ENCODE peak calls at places on chromosomes 2 and 18, in five cellular contexts. One of them, this sample, is unnamed.

GRCh38 chr2:236763821-236764220 is 194.2 kb downstream of the ACKR3 start:
- DNase-seq in B cell: no peak
- DNase-seq in GM06990: no peak
- DNase-seq in progenitor cell of endocrine pancreas: no peak
- DNase-seq in mesothelial cell of epicardium: no peak
- DNase-seq in this sample: no peak

GRCh38 chr18:21439453-21439852 is 161.1 kb downstream of the ESCO1 start:
- DNase-seq in GM06990: no peak
- DNase-seq in mesothelial cell of epicardium: no peak
- DNase-seq in B cell: no peak
- DNase-seq in progenitor cell of endocrine pancreas: no peak
- DNase-seq in this sample: no peak

GRCh38 chr2:506866-507265 is 170.3 kb downstream of the TMEM18 start:
- DNase-seq in GM06990: no peak
- DNase-seq in B cell: no peak
- DNase-seq in progenitor cell of endocrine pancreas: no peak
- DNase-seq in mesothelial cell of epicardium: no peak
- DNase-seq in this sample: no peak

GRCh38 chr2:56474412-56475158 is 290.8 kb downstream of the CCDC85A start:
- DNase-seq in mesothelial cell of epicardium: no peak
- DNase-seq in B cell: no peak
- DNase-seq in progenitor cell of endocrine pancreas: no peak
- DNase-seq in GM06990: no peak
- DNase-seq in this sample: no peak

GRCh38 chr18:49590608-49591007 is 28.8 kb downstream of the LIPG start:
- DNase-seq in mesothelial cell of epicardium: no peak
- DNase-seq in GM06990: no peak
- DNase-seq in progenitor cell of endocrine pancreas: no peak
- DNase-seq in B cell: no peak
- DNase-seq in this sample: no peak

GRCh38 chr18:67669993-67670671 is 153.6 kb upstream of the DSEL start:
- DNase-seq in progenitor cell of endocrine pancreas: no peak
- DNase-seq in B cell: no peak
- DNase-seq in GM06990: no peak
- DNase-seq in mesothelial cell of epicardium: no peak
- DNase-seq in this sample: no peak

GRCh38 chr2:214934006-214934405 is 124.5 kb upstream of the BARD1 start:
- DNase-seq in mesothelial cell of epicardium: no peak
- DNase-seq in GM06990: no peak
- DNase-seq in progenitor cell of endocrine pancreas: no peak
- DNase-seq in B cell: no peak
- DNase-seq in this sample: no peak

GRCh38 chr2:38163006-38163405 is 87.1 kb upstream of the CYP1B1 start:
- DNase-seq in GM06990: no peak
- DNase-seq in progenitor cell of endocrine pancreas: no peak
- DNase-seq in mesothelial cell of epicardium: no peak
- DNase-seq in B cell: no peak
- DNase-seq in this sample: no peak

GRCh38 chr2:27959496-27959895 is 69.0 kb downstream of the BABAM2 start:
- DNase-seq in GM06990: no peak
- DNase-seq in B cell: no peak
- DNase-seq in mesothelial cell of epicardium: no peak
- DNase-seq in progenitor cell of endocrine pancreas: no peak
- DNase-seq in this sample: no peak

GRCh38 chr2:191144217-191144616 is 6.6 kb downstream of the STAT4 start:
- DNase-seq in B cell: no peak
- DNase-seq in mesothelial cell of epicardium: no peak
- DNase-seq in progenitor cell of endocrine pancreas: no peak
- DNase-seq in GM06990: no peak
- DNase-seq in this sample: no peak

GRCh38 chr18:33761363-33761762 is 183.3 kb downstream of the ASXL3 start:
- DNase-seq in mesothelial cell of epicardium: no peak
- DNase-seq in GM06990: no peak
- DNase-seq in progenitor cell of endocrine pancreas: no peak
- DNase-seq in B cell: no peak
- DNase-seq in this sample: no peak

GRCh38 chr18:24138281-24138883 is 480 bp upstream of the CABYR start:
- DNase-seq in mesothelial cell of epicardium: no peak
- DNase-seq in B cell: no peak
- DNase-seq in GM06990: no peak
- DNase-seq in progenitor cell of endocrine pancreas: no peak
- DNase-seq in this sample: no peak

GRCh38 chr2:159744363-159744762 is 32.1 kb downstream of the MARCHF7 start:
- DNase-seq in mesothelial cell of epicardium: no peak
- DNase-seq in GM06990: no peak
- DNase-seq in B cell: no peak
- DNase-seq in progenitor cell of endocrine pancreas: no peak
- DNase-seq in this sample: no peak

GRCh38 chr2:236404346-236404745 is 140.1 kb upstream of the ASB18 start:
- DNase-seq in mesothelial cell of epicardium: no peak
- DNase-seq in progenitor cell of endocrine pancreas: no peak
- DNase-seq in GM06990: no peak
- DNase-seq in B cell: no peak
- DNase-seq in this sample: no peak

GRCh38 chr2:99337931-99338580 is 867 bp downstream of the EIF5B start:
- DNase-seq in GM06990: peak
- DNase-seq in B cell: no peak
- DNase-seq in mesothelial cell of epicardium: no peak
- DNase-seq in progenitor cell of endocrine pancreas: no peak
- DNase-seq in this sample: no peak

GRCh38 chr2:234980476-234981187 is 28.8 kb downstream of the SH3BP4 start:
- DNase-seq in progenitor cell of endocrine pancreas: no peak
- DNase-seq in mesothelial cell of epicardium: no peak
- DNase-seq in GM06990: no peak
- DNase-seq in B cell: no peak
- DNase-seq in this sample: no peak

GRCh38 chr2:97713296-97714083 is at the start of gene ZAP70:
- DNase-seq in GM06990: no peak
- DNase-seq in mesothelial cell of epicardium: no peak
- DNase-seq in B cell: no peak
- DNase-seq in progenitor cell of endocrine pancreas: no peak
- DNase-seq in this sample: no peak

GRCh38 chr2:234451852-234452625 is 44.8 kb downstream of the ARL4C start:
- DNase-seq in mesothelial cell of epicardium: no peak
- DNase-seq in GM06990: no peak
- DNase-seq in B cell: no peak
- DNase-seq in progenitor cell of endocrine pancreas: no peak
- DNase-seq in this sample: no peak

GRCh38 chr2:7375901-7376300 is 458.7 kb downstream of the RNF144A start:
- DNase-seq in GM06990: no peak
- DNase-seq in progenitor cell of endocrine pancreas: no peak
- DNase-seq in B cell: no peak
- DNase-seq in mesothelial cell of epicardium: no peak
- DNase-seq in this sample: no peak

GRCh38 chr2:7377861-7378569 is 460.8 kb downstream of the RNF144A start:
- DNase-seq in B cell: no peak
- DNase-seq in GM06990: no peak
- DNase-seq in progenitor cell of endocrine pancreas: no peak
- DNase-seq in mesothelial cell of epicardium: no peak
- DNase-seq in this sample: no peak

GRCh38 chr2:7384773-7385349 is 467.6 kb downstream of the RNF144A start:
- DNase-seq in mesothelial cell of epicardium: no peak
- DNase-seq in GM06990: no peak
- DNase-seq in B cell: no peak
- DNase-seq in progenitor cell of endocrine pancreas: no peak
- DNase-seq in this sample: no peak

GRCh38 chr2:7378642-7379041 is 461.4 kb downstream of the RNF144A start:
- DNase-seq in mesothelial cell of epicardium: no peak
- DNase-seq in B cell: no peak
- DNase-seq in GM06990: no peak
- DNase-seq in progenitor cell of endocrine pancreas: no peak
- DNase-seq in this sample: no peak

GRCh38 chr2:7379799-7380198 is 462.6 kb downstream of the RNF144A start:
- DNase-seq in progenitor cell of endocrine pancreas: no peak
- DNase-seq in mesothelial cell of epicardium: no peak
- DNase-seq in GM06990: no peak
- DNase-seq in B cell: no peak
- DNase-seq in this sample: no peak
- TF ChIP-seq CTCF in progenitor cell of endocrine pancreas: no peak
- TF ChIP-seq CTCF in mesothelial cell of epicardium: no peak
- TF ChIP-seq CTCF in GM06990: peak
- TF ChIP-seq CTCF in B cell: no peak
- TF ChIP-seq CTCF in this sample: no peak

GRCh38 chr2:212245868-212246267 is 292.7 kb downstream of the ERBB4 start:
- DNase-seq in GM06990: no peak
- DNase-seq in progenitor cell of endocrine pancreas: no peak
- DNase-seq in B cell: no peak
- DNase-seq in mesothelial cell of epicardium: no peak
- DNase-seq in this sample: no peak

GRCh38 chr2:212254331-212254730 is 284.3 kb downstream of the ERBB4 start:
- DNase-seq in GM06990: no peak
- DNase-seq in progenitor cell of endocrine pancreas: no peak
- DNase-seq in mesothelial cell of epicardium: no peak
- DNase-seq in B cell: no peak
- DNase-seq in this sample: no peak

DNA sequence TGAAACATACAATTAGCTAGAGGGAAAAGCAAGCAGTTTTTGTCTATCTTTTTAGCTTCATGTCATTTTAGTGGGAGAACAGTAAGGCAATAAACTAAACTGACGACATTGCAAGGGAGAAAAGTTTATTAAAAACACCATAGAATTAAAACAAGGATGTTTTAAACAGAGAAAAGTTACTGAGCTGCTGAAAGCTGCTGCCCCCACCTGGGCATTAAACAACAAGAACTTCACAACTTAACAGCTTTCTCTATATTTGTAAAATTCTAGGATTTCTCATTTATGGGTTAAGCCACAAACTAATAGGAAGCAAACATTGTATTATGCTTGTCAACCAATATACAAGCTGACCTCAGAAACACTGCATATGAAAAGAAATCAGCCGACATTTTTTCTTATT is 289.2 kb downstream of the ERBB4 start:
- DNase-seq in progenitor cell of endocrine pancreas: no peak
- DNase-seq in GM06990: no peak
- DNase-seq in B cell: no peak
- DNase-seq in mesothelial cell of epicardium: no peak
- DNase-seq in this sample: no peak
- TF ChIP-seq CTCF in progenitor cell of endocrine pancreas: peak
- TF ChIP-seq CTCF in GM06990: peak
- TF ChIP-seq CTCF in B cell: no peak
- TF ChIP-seq CTCF in mesothelial cell of epicardium: no peak
- TF ChIP-seq CTCF in this sample: no peak

GRCh38 chr18:80097201-80097600 is 11.9 kb upstream of the ADNP2 start:
- DNase-seq in mesothelial cell of epicardium: no peak
- DNase-seq in progenitor cell of endocrine pancreas: no peak
- DNase-seq in B cell: no peak
- DNase-seq in GM06990: no peak
- DNase-seq in this sample: no peak

GRCh38 chr18:80096032-80096565 is 13.0 kb upstream of the ADNP2 start:
- DNase-seq in GM06990: no peak
- DNase-seq in progenitor cell of endocrine pancreas: no peak
- DNase-seq in mesothelial cell of epicardium: no peak
- DNase-seq in B cell: no peak
- DNase-seq in this sample: no peak

DNA sequence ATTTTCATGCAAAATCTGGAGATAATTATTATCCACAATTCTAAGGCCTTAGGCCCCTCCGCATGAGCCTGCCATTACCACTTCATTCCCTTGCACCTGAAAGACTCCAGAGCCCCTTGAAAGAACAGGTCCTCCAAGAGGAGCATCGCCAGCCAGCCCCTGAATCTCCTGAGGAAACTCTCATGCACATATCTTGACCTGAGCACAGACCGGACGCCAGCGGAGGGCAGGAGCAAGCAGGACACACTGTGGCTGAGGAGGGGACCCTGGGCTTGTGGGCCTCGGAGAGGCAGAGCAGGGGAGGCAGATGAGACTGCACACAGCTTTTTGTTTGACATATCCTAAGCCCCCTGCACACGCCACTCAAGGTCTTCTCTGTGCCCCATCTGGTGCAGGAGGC is 13.6 kb upstream of the ADNP2 start:
- DNase-seq in mesothelial cell of epicardium: no peak
- DNase-seq in B cell: no peak
- DNase-seq in GM06990: no peak
- DNase-seq in progenitor cell of endocrine pancreas: no peak
- DNase-seq in this sample: no peak
- TF ChIP-seq CTCF in mesothelial cell of epicardium: no peak
- TF ChIP-seq CTCF in B cell: no peak
- TF ChIP-seq CTCF in GM06990: no peak
- TF ChIP-seq CTCF in progenitor cell of endocrine pancreas: no peak
- TF ChIP-seq CTCF in this sample: no peak

GRCh38 chr2:219736196-219736595 is 108.8 kb downstream of the SLC4A3 start:
- DNase-seq in mesothelial cell of epicardium: no peak
- DNase-seq in B cell: no peak
- DNase-seq in GM06990: no peak
- DNase-seq in progenitor cell of endocrine pancreas: peak
- DNase-seq in this sample: no peak
- TF ChIP-seq CTCF in mesothelial cell of epicardium: peak
- TF ChIP-seq CTCF in B cell: peak
- TF ChIP-seq CTCF in GM06990: peak
- TF ChIP-seq CTCF in progenitor cell of endocrine pancreas: peak
- TF ChIP-seq CTCF in this sample: no peak

DNA sequence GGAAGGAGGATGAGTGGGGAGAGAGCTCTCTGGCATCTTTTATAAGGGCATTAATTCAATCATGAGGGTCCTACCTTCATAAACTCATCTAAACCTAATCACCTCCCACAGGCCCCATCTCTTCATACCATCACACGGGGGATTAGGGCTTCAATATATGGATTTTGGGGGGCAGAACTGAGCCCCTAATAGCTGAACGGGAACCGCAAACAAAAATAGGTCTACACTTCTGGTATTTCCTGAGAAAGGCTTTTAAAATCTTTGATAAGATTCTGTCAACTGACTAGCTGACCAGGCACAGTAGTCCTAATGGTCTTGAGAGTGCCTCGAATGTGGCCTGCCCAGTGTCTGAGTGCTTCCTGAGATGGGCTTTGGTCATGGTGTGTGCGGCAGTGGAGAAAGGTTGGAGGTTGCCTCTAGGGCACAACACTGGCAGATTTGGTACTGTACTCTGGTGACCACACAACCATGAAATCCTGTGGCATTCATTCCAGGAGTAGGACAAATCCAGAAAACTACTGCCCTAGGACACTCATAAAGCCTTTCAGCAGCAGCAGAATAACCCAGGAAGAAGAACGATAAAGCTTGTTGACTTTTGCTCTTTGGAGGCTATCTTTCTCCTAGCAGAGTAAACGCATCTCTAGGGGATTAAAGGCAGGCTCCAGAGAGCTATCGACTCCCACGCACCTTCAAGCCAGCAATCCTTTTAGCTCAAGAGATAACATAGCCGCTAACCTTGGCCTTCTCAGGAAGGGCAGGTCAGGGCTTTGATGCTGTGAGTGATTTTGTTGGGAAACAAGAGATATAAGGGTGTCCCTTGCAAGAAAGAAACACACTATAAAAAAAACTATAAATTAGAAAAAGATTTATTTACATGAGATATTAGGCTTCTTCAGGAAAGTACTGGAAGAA is 12.3 kb upstream of the APOB start:
- DNase-seq in mesothelial cell of epicardium: no peak
- DNase-seq in progenitor cell of endocrine pancreas: no peak
- DNase-seq in GM06990: no peak
- DNase-seq in B cell: no peak
- DNase-seq in this sample: no peak
- TF ChIP-seq CTCF in mesothelial cell of epicardium: no peak
- TF ChIP-seq CTCF in progenitor cell of endocrine pancreas: no peak
- TF ChIP-seq CTCF in GM06990: no peak
- TF ChIP-seq CTCF in B cell: no peak
- TF ChIP-seq CTCF in this sample: no peak